ENCODE peak calls at places on chromosome 9, in six cellular contexts. One of them, this sample, is unnamed.

GRCh38 chr9:115353681-115354080 is 235.7 kb upstream of the TNC start:
- DNase-seq in CD8-positive, alpha-beta T cell: no peak
- DNase-seq in left lung: no peak
- DNase-seq in BJ: peak
- DNase-seq in astrocyte of the spinal cord: no peak
- DNase-seq in stomach: no peak
- DNase-seq in this sample: no peak

GRCh38 chr9:131382850-131383729 is 10.8 kb upstream of the PRRC2B start:
- DNase-seq in stomach: peak
- DNase-seq in astrocyte of the spinal cord: peak
- DNase-seq in left lung: no peak
- DNase-seq in CD8-positive, alpha-beta T cell: no peak
- DNase-seq in BJ: peak
- DNase-seq in this sample: peak

GRCh38 chr9:94085062-94085639 is 887 bp downstream of the PTPDC1 start:
- DNase-seq in astrocyte of the spinal cord: peak
- DNase-seq in stomach: no peak
- DNase-seq in BJ: no peak
- DNase-seq in CD8-positive, alpha-beta T cell: no peak
- DNase-seq in left lung: no peak
- DNase-seq in this sample: no peak

GRCh38 chr9:117485176-117485575 is 70.3 kb upstream of the ASTN2 start:
- DNase-seq in stomach: no peak
- DNase-seq in BJ: no peak
- DNase-seq in astrocyte of the spinal cord: peak
- DNase-seq in CD8-positive, alpha-beta T cell: no peak
- DNase-seq in left lung: no peak
- DNase-seq in this sample: no peak

GRCh38 chr9:89137548-89138462 is 40.8 kb downstream of the SHC3 start:
- DNase-seq in stomach: no peak
- DNase-seq in left lung: no peak
- DNase-seq in CD8-positive, alpha-beta T cell: no peak
- DNase-seq in BJ: peak
- DNase-seq in astrocyte of the spinal cord: peak
- DNase-seq in this sample: peak

GRCh38 chr9:5800969-5801738 is 31.8 kb downstream of the ERMP1 start:
- DNase-seq in BJ: no peak
- DNase-seq in CD8-positive, alpha-beta T cell: no peak
- DNase-seq in stomach: no peak
- DNase-seq in astrocyte of the spinal cord: no peak
- DNase-seq in left lung: no peak
- DNase-seq in this sample: peak

GRCh38 chr9:127858041-127858512 is 3.6 kb upstream of the ENG start:
- DNase-seq in astrocyte of the spinal cord: no peak
- DNase-seq in BJ: no peak
- DNase-seq in CD8-positive, alpha-beta T cell: no peak
- DNase-seq in stomach: no peak
- DNase-seq in left lung: no peak
- DNase-seq in this sample: no peak

GRCh38 chr9:37511006-37511714 is 25.4 kb downstream of the POLR1E start:
- DNase-seq in left lung: no peak
- DNase-seq in stomach: no peak
- DNase-seq in astrocyte of the spinal cord: no peak
- DNase-seq in BJ: no peak
- DNase-seq in CD8-positive, alpha-beta T cell: no peak
- DNase-seq in this sample: no peak

GRCh38 chr9:108478871-108479332 is 376.9 kb downstream of the ACTL7B start:
- DNase-seq in stomach: no peak
- DNase-seq in BJ: peak
- DNase-seq in CD8-positive, alpha-beta T cell: no peak
- DNase-seq in left lung: no peak
- DNase-seq in astrocyte of the spinal cord: peak
- DNase-seq in this sample: peak

GRCh38 chr9:123058834-123059233 is 25.4 kb downstream of the GPR21 start:
- DNase-seq in stomach: no peak
- DNase-seq in BJ: no peak
- DNase-seq in astrocyte of the spinal cord: peak
- DNase-seq in CD8-positive, alpha-beta T cell: no peak
- DNase-seq in left lung: no peak
- DNase-seq in this sample: no peak

GRCh38 chr9:135471751-135472640 is 7.6 kb upstream of the PPP1R26 start:
- DNase-seq in astrocyte of the spinal cord: no peak
- DNase-seq in BJ: no peak
- DNase-seq in left lung: peak
- DNase-seq in CD8-positive, alpha-beta T cell: no peak
- DNase-seq in stomach: no peak
- DNase-seq in this sample: no peak

GRCh38 chr9:98575379-98576346 is 133.1 kb downstream of the GABBR2 start:
- DNase-seq in astrocyte of the spinal cord: peak
- DNase-seq in CD8-positive, alpha-beta T cell: no peak
- DNase-seq in stomach: peak
- DNase-seq in left lung: no peak
- DNase-seq in BJ: no peak
- DNase-seq in this sample: peak

GRCh38 chr9:129875687-129876395 is 40.6 kb downstream of the USP20 start:
- DNase-seq in astrocyte of the spinal cord: no peak
- DNase-seq in stomach: no peak
- DNase-seq in CD8-positive, alpha-beta T cell: no peak
- DNase-seq in BJ: no peak
- DNase-seq in left lung: no peak
- DNase-seq in this sample: no peak

GRCh38 chr9:8651126-8651525 is 851.5 kb upstream of the DMAC1 start:
- DNase-seq in BJ: no peak
- DNase-seq in stomach: no peak
- DNase-seq in CD8-positive, alpha-beta T cell: no peak
- DNase-seq in left lung: no peak
- DNase-seq in astrocyte of the spinal cord: no peak
- DNase-seq in this sample: no peak

GRCh38 chr9:37936965-37937364 is 33.0 kb upstream of the SLC25A51 start:
- DNase-seq in left lung: peak
- DNase-seq in stomach: no peak
- DNase-seq in astrocyte of the spinal cord: peak
- DNase-seq in CD8-positive, alpha-beta T cell: no peak
- DNase-seq in BJ: no peak
- DNase-seq in this sample: no peak

GRCh38 chr9:71710856-71711255 is 57.5 kb downstream of the CEMIP2 start:
- DNase-seq in CD8-positive, alpha-beta T cell: no peak
- DNase-seq in stomach: no peak
- DNase-seq in left lung: no peak
- DNase-seq in astrocyte of the spinal cord: no peak
- DNase-seq in BJ: no peak
- DNase-seq in this sample: no peak

GRCh38 chr9:76898786-76899185 is 7.1 kb downstream of the PRUNE2 start:
- DNase-seq in CD8-positive, alpha-beta T cell: no peak
- DNase-seq in BJ: no peak
- DNase-seq in stomach: no peak
- DNase-seq in astrocyte of the spinal cord: no peak
- DNase-seq in left lung: no peak
- DNase-seq in this sample: peak

GRCh38 chr9:89954229-89954628 is 349.4 kb downstream of the GADD45G start:
- DNase-seq in CD8-positive, alpha-beta T cell: no peak
- DNase-seq in BJ: no peak
- DNase-seq in stomach: no peak
- DNase-seq in astrocyte of the spinal cord: no peak
- DNase-seq in left lung: no peak
- DNase-seq in this sample: no peak

GRCh38 chr9:74824654-74825053 is 63.1 kb downstream of the TRPM6 start:
- DNase-seq in left lung: no peak
- DNase-seq in astrocyte of the spinal cord: peak
- DNase-seq in BJ: no peak
- DNase-seq in stomach: no peak
- DNase-seq in CD8-positive, alpha-beta T cell: no peak
- DNase-seq in this sample: peak

GRCh38 chr9:127452481-127453092 is 1.3 kb downstream of the LRSAM1 start:
- DNase-seq in CD8-positive, alpha-beta T cell: no peak
- DNase-seq in BJ: no peak
- DNase-seq in astrocyte of the spinal cord: peak
- DNase-seq in left lung: no peak
- DNase-seq in stomach: peak
- DNase-seq in this sample: no peak

GRCh38 chr9:71755869-71756268 is 12.4 kb downstream of the CEMIP2 start:
- DNase-seq in CD8-positive, alpha-beta T cell: no peak
- DNase-seq in stomach: no peak
- DNase-seq in astrocyte of the spinal cord: no peak
- DNase-seq in BJ: no peak
- DNase-seq in left lung: no peak
- DNase-seq in this sample: no peak

GRCh38 chr9:21017092-21017491 is 14.3 kb downstream of the HACD4 start:
- DNase-seq in CD8-positive, alpha-beta T cell: no peak
- DNase-seq in stomach: no peak
- DNase-seq in BJ: no peak
- DNase-seq in astrocyte of the spinal cord: peak
- DNase-seq in left lung: no peak
- DNase-seq in this sample: peak

GRCh38 chr9:98226516-98226915 is 28.9 kb downstream of the TBC1D2 start:
- DNase-seq in BJ: peak
- DNase-seq in astrocyte of the spinal cord: no peak
- DNase-seq in left lung: no peak
- DNase-seq in CD8-positive, alpha-beta T cell: no peak
- DNase-seq in stomach: no peak
- DNase-seq in this sample: no peak

GRCh38 chr9:133953621-133953975 is 38.5 kb downstream of the VAV2 start:
- DNase-seq in left lung: peak
- DNase-seq in stomach: no peak
- DNase-seq in CD8-positive, alpha-beta T cell: no peak
- DNase-seq in BJ: no peak
- DNase-seq in astrocyte of the spinal cord: no peak
- DNase-seq in this sample: no peak
- H3K4me3 ChIP-seq in left lung: no peak
- H3K4me3 ChIP-seq in stomach: no peak
- H3K4me3 ChIP-seq in CD8-positive, alpha-beta T cell: no peak
- H3K4me3 ChIP-seq in BJ: no peak
- H3K4me3 ChIP-seq in astrocyte of the spinal cord: no peak
- H3K4me3 ChIP-seq in this sample: no peak

GRCh38 chr9:133333566-133333965 is 2.4 kb downstream of the SURF6 start:
- DNase-seq in left lung: peak
- DNase-seq in BJ: no peak
- DNase-seq in CD8-positive, alpha-beta T cell: no peak
- DNase-seq in stomach: no peak
- DNase-seq in astrocyte of the spinal cord: no peak
- DNase-seq in this sample: no peak
- TF ChIP-seq CTCF in left lung: no peak
- TF ChIP-seq CTCF in BJ: no peak
- TF ChIP-seq CTCF in CD8-positive, alpha-beta T cell: no peak
- TF ChIP-seq CTCF in stomach: no peak
- TF ChIP-seq CTCF in astrocyte of the spinal cord: no peak
- TF ChIP-seq CTCF in this sample: no peak

GRCh38 chr9:124084087-124084486 is 72.5 kb downstream of the LHX2 start:
- DNase-seq in left lung: no peak
- DNase-seq in stomach: no peak
- DNase-seq in CD8-positive, alpha-beta T cell: no peak
- DNase-seq in astrocyte of the spinal cord: no peak
- DNase-seq in BJ: no peak
- DNase-seq in this sample: no peak

GRCh38 chr9:124082622-124083021 is 71.1 kb downstream of the LHX2 start:
- DNase-seq in BJ: no peak
- DNase-seq in left lung: no peak
- DNase-seq in astrocyte of the spinal cord: no peak
- DNase-seq in stomach: no peak
- DNase-seq in CD8-positive, alpha-beta T cell: no peak
- DNase-seq in this sample: no peak

GRCh38 chr9:124087226-124087625 is 75.7 kb downstream of the LHX2 start:
- DNase-seq in BJ: no peak
- DNase-seq in left lung: no peak
- DNase-seq in CD8-positive, alpha-beta T cell: no peak
- DNase-seq in stomach: no peak
- DNase-seq in astrocyte of the spinal cord: no peak
- DNase-seq in this sample: no peak

DNA sequence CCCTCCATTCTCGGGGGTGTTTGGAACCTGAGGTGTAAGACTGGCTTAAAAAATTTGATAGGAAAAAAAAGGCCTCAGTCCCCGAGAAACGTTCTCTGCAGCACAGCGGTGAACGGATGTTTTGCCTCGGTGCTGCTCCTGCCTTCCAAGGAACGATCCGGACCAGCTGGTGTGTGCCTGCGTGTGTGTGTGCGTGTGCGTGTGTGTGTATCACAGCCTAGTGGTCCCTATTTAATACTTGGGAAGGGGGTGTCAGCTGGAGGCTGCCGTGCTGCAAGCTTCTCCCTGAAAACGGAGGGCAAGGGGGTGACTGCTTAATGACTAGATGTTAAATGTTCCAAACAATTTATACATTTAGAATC is 76.9 kb downstream of the LHX2 start:
- DNase-seq in stomach: no peak
- DNase-seq in BJ: no peak
- DNase-seq in left lung: no peak
- DNase-seq in astrocyte of the spinal cord: no peak
- DNase-seq in CD8-positive, alpha-beta T cell: no peak
- DNase-seq in this sample: no peak
- H3K4me3 ChIP-seq in stomach: no peak
- H3K4me3 ChIP-seq in BJ: no peak
- H3K4me3 ChIP-seq in left lung: no peak
- H3K4me3 ChIP-seq in astrocyte of the spinal cord: no peak
- H3K4me3 ChIP-seq in CD8-positive, alpha-beta T cell: no peak
- H3K4me3 ChIP-seq in this sample: no peak

GRCh38 chr9:75855509-75855908 is 35.0 kb upstream of the PCSK5 start:
- DNase-seq in stomach: no peak
- DNase-seq in CD8-positive, alpha-beta T cell: no peak
- DNase-seq in BJ: no peak
- DNase-seq in left lung: no peak
- DNase-seq in astrocyte of the spinal cord: peak
- DNase-seq in this sample: no peak
- TF ChIP-seq CTCF in stomach: no peak
- TF ChIP-seq CTCF in CD8-positive, alpha-beta T cell: no peak
- TF ChIP-seq CTCF in BJ: peak
- TF ChIP-seq CTCF in left lung: peak
- TF ChIP-seq CTCF in astrocyte of the spinal cord: peak
- TF ChIP-seq CTCF in this sample: peak

GRCh38 chr9:83188272-83188671 is 125.3 kb upstream of the RASEF start:
- DNase-seq in BJ: no peak
- DNase-seq in left lung: no peak
- DNase-seq in stomach: no peak
- DNase-seq in CD8-positive, alpha-beta T cell: no peak
- DNase-seq in astrocyte of the spinal cord: no peak
- DNase-seq in this sample: no peak

GRCh38 chr9:83182071-83182470 is 119.1 kb upstream of the RASEF start:
- DNase-seq in CD8-positive, alpha-beta T cell: no peak
- DNase-seq in left lung: no peak
- DNase-seq in astrocyte of the spinal cord: no peak
- DNase-seq in BJ: no peak
- DNase-seq in stomach: no peak
- DNase-seq in this sample: no peak

GRCh38 chr9:83191154-83191553 is 128.2 kb upstream of the RASEF start:
- DNase-seq in left lung: no peak
- DNase-seq in astrocyte of the spinal cord: no peak
- DNase-seq in stomach: no peak
- DNase-seq in CD8-positive, alpha-beta T cell: no peak
- DNase-seq in BJ: no peak
- DNase-seq in this sample: no peak

GRCh38 chr9:83185517-83186192 is 122.7 kb upstream of the RASEF start:
- DNase-seq in BJ: no peak
- DNase-seq in astrocyte of the spinal cord: no peak
- DNase-seq in left lung: no peak
- DNase-seq in stomach: no peak
- DNase-seq in CD8-positive, alpha-beta T cell: no peak
- DNase-seq in this sample: no peak

GRCh38 chr9:83186354-83186753 is 123.4 kb upstream of the RASEF start:
- DNase-seq in astrocyte of the spinal cord: no peak
- DNase-seq in BJ: no peak
- DNase-seq in CD8-positive, alpha-beta T cell: no peak
- DNase-seq in stomach: no peak
- DNase-seq in left lung: peak
- DNase-seq in this sample: no peak
- H3K4me3 ChIP-seq in astrocyte of the spinal cord: no peak
- H3K4me3 ChIP-seq in BJ: no peak
- H3K4me3 ChIP-seq in CD8-positive, alpha-beta T cell: no peak
- H3K4me3 ChIP-seq in stomach: no peak
- H3K4me3 ChIP-seq in left lung: no peak
- H3K4me3 ChIP-seq in this sample: no peak

This sample was measured in retinal pigment epithelial cell.